ENCODE peak calls at places on chromosomes 4 and X, in five cellular contexts. C, J, V, B and Y are unnamed samples.

GRCh38 chr4:186032259-186032658 is 36.7 kb upstream of the TLR3 start:
- DNase-seq in C (peak; percentile 17), J (no peak), V (no peak), B (no peak), Y (no peak)

GRCh38 chr4:14916554-14917304 is 85.6 kb upstream of the CPEB2 start:
- DNase-seq in C (no peak), J (peak; percentile 83), V (no peak), B (peak; percentile 60), Y (no peak)

GRCh38 chr4:161320377-161320776 is 843.4 kb downstream of the FSTL5 start:
- DNase-seq in C (peak; percentile 37), J (no peak), V (peak; percentile 11), B (peak; percentile 4), Y (no peak)

GRCh38 chrX:153934473-153935325 is at the start of gene NAA10:
- DNase-seq in C (peak; percentile 75), J (no peak), V (peak; percentile 81), B (peak; percentile 56), Y (no peak)

GRCh38 chr4:42425146-42426065 is 28.1 kb downstream of the SHISA3 start:
- DNase-seq in C (no peak), J (no peak), V (no peak), B (no peak), Y (no peak)

GRCh38 chr4:2251073-2251794 is 9.3 kb upstream of the HAUS3 start:
- DNase-seq in C (no peak), J (no peak), V (peak; percentile 11), B (no peak), Y (no peak)

GRCh38 chrX:27186671-27187070 is 276.5 kb downstream of the PPP4R3C start:
- DNase-seq in C (peak; percentile 30), J (peak; percentile 38), V (peak; percentile 19), B (peak; percentile 51), Y (no peak)

GRCh38 chrX:26918633-26919032 is 544.5 kb downstream of the PPP4R3C start:
- DNase-seq in C (peak; percentile 15), J (peak; percentile 63), V (no peak), B (peak; percentile 14), Y (no peak)

GRCh38 chr4:56691425-56691824 is 10.3 kb upstream of the HOPX start:
- DNase-seq in C (no peak), J (no peak), V (no peak), B (no peak), Y (no peak)

GRCh38 chrX:124242160-124242559 is 90.3 kb upstream of the TEX13D start:
- DNase-seq in C (no peak), J (no peak), V (no peak), B (no peak), Y (no peak)

GRCh38 chr4:28357985-28358384 is 1497.3 kb downstream of the STIM2 start:
- DNase-seq in C (no peak), J (no peak), V (no peak), B (peak; percentile 37), Y (peak; percentile 11)

GRCh38 chr4:80286451-80286850 is 20.0 kb downstream of the FGF5 start:
- DNase-seq in C (no peak), J (no peak), V (no peak), B (no peak), Y (no peak)

GRCh38 chrX:15854080-15854655 is 445 bp downstream of the AP1S2 start:
- DNase-seq in C (peak; percentile 55), J (no peak), V (peak; percentile 46), B (peak; percentile 2), Y (no peak)

GRCh38 chr4:30837131-30837539 is 117.0 kb downstream of the PCDH7 start:
- DNase-seq in C (no peak), J (no peak), V (no peak), B (no peak), Y (no peak)

GRCh38 chr4:66791686-66792085 is 753.6 kb downstream of the CENPC start:
- DNase-seq in C (no peak), J (no peak), V (no peak), B (no peak), Y (no peak)

GRCh38 chr4:3254302-3255131 is 5.6 kb downstream of the MSANTD1 start:
- DNase-seq in C (no peak), J (no peak), V (no peak), B (no peak), Y (no peak)

GRCh38 chr4:1082215-1083182 is 30.9 kb downstream of the RNF212 start:
- DNase-seq in C (no peak), J (peak; percentile 44), V (peak; percentile 94), B (peak; percentile 81), Y (peak; percentile 53)

GRCh38 chrX:23904096-23904495 is 3.6 kb downstream of the APOO start:
- DNase-seq in C (no peak), J (peak; percentile 42), V (no peak), B (no peak), Y (no peak)

GRCh38 chr4:22237155-22237751 is 278.6 kb downstream of the ADGRA3 start:
- DNase-seq in C (no peak), J (no peak), V (peak; percentile 21), B (peak; percentile 4), Y (no peak)

GRCh38 chrX:109299091-109299490 is 182.8 kb downstream of the GUCY2F start:
- DNase-seq in C (no peak), J (no peak), V (no peak), B (no peak), Y (no peak)

GRCh38 chr4:152166567-152166966 is 369.3 kb downstream of the FBXW7 start:
- DNase-seq in C (no peak), J (peak; percentile 5), V (no peak), B (peak; percentile 9), Y (no peak)

GRCh38 chrX:130539721-130540321 is 138.0 kb downstream of the RBMX2 start:
- DNase-seq in C (peak; percentile 50), J (peak; percentile 35), V (peak; percentile 51), B (peak; percentile 61), Y (no peak)

GRCh38 chrX:82589410-82589809 is 918.7 kb upstream of the POU3F4 start:
- DNase-seq in C (no peak), J (peak; percentile 8), V (no peak), B (peak; percentile 37), Y (no peak)

GRCh38 chr4:78517050-78517652 is 34.4 kb upstream of the ANXA3 start:
- DNase-seq in C (peak; percentile 27), J (no peak), V (no peak), B (peak; percentile 62), Y (no peak)

GRCh38 chrX:136130931-136131843 is 16.1 kb upstream of the FHL1 start:
- DNase-seq in C (peak; percentile 14), J (peak; percentile 79), V (no peak), B (peak; percentile 80), Y (peak; percentile 82)

GRCh38 chrX:94645727-94646126 is 971.7 kb downstream of the FAM133A start:
- DNase-seq in C (no peak), J (no peak), V (no peak), B (no peak), Y (no peak)

GRCh38 chr4:57550143-57550542 is 440.0 kb upstream of the IGFBP7 start:
- DNase-seq in C (no peak), J (no peak), V (peak; percentile 11), B (no peak), Y (no peak)

GRCh38 chr4:151690884-151691283 is 69.9 kb downstream of the GATB start:
- DNase-seq in C (no peak), J (no peak), V (no peak), B (peak; percentile 28), Y (peak; percentile 33)

GRCh38 chr4:34720563-34720962 is 1523.8 kb downstream of the ARAP2 start:
- DNase-seq in C (peak; percentile 10), J (no peak), V (no peak), B (peak; percentile 77), Y (peak; percentile 21)

GRCh38 chr4:24664956-24665355 is 80.6 kb upstream of the DHX15 start:
- DNase-seq in C (no peak), J (no peak), V (no peak), B (peak; percentile 67), Y (peak; percentile 38)

GRCh38 chr4:5839751-5840674 is 52.9 kb downstream of the CRMP1 start:
- DNase-seq in C (no peak), J (no peak), V (no peak), B (peak; percentile 47), Y (no peak)

GRCh38 chr4:4541661-4542570 is at the start of gene STX18:
- DNase-seq in C (peak; percentile 90), J (peak; percentile 60), V (peak; percentile 89), B (peak; percentile 87), Y (peak; percentile 49)

GRCh38 chr4:35151816-35152572 is 1092.3 kb downstream of the ARAP2 start:
- DNase-seq in C (peak; percentile 3), J (no peak), V (no peak), B (no peak), Y (no peak)

DNA sequence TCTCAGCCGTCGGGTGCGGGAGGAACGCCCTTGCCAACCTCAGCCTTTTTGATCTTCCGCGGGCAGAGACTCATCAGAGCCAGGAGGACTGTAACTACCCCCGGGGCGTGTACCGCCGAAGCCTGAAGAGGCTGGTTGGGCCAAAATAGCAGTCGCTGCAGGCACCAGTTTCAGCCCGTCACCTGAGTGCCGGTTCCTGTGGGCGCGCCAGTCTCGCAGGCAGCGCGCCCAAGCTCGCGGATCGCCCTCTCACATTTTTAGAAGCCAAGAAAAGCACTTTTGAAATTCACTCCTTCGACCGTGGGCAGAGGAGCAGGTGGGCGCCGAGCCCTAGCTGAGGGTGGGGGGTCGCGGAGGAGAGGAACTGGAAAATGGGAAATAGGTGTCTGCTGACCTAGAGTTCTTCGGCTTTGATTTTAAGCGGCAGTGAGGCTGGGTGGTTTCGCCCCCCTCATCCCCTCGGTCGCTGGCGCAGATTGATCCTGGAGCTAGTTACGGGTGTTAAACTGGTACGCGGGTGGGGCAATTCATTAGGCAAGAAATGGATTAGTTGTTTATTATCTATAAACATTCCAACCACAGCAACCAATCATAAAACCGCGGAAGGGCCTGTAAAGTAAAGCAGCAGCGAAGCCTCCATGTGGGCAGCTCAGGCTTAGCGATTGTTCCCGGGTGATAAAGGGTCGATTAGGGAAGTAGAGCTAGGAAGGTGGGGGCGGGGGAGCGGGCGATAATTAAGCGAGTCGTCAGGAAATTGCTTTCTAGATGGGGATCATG is 69.2 kb downstream of the FBXO8 start:
- DNase-seq in C (no peak), J (no peak), V (no peak), B (peak; percentile 18), Y (no peak)
- H3K4me3 ChIP-seq in C (no peak overlapping the region), J (no peak overlapping the region), V (no peak overlapping the region), B (no peak overlapping the region), Y (peak overlapping the region; percentile 9)

DNA sequence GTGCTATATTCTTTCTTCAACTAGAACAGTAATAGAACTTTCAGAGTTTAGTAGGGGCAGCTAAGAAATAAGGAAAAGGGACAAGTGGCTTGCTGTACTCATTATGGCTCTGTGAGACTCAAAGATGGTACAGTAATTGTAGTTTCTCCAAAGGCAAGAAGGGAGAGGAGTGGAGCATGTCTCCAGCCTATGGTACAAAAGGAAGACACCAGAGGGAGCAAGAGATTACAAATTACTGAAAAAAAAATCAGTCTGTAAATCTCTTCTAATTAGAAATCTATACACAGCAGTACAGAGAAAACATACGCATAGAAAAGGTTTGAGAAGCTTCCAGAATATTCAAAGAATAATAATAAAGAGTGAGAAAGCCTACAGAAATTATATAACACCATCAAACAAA is 61.4 kb downstream of the KLHL4 start:
- DNase-seq in C (no peak), J (no peak), V (no peak), B (peak; percentile 21), Y (no peak)
- TF ChIP-seq CTCF in C (no peak), J (peak; percentile 33), V (no peak), B (no peak), Y (no peak)

GRCh38 chrX:20263474-20263873 is 3.2 kb downstream of the RPS6KA3 start:
- DNase-seq in C (peak; percentile 28), J (peak; percentile 55), V (no peak), B (peak; percentile 47), Y (no peak)
- H3K4me3 ChIP-seq in C (peak overlapping the region; percentile 97), J (no peak overlapping the region), V (no peak overlapping the region), B (no peak overlapping the region), Y (no peak overlapping the region)

GRCh38 chr4:32462944-32463343 is 1742.8 kb downstream of the PCDH7 start:
- DNase-seq in C (peak; percentile 52), J (peak; percentile 12), V (no peak), B (peak; percentile 45), Y (no peak)
- TF ChIP-seq CTCF in C (peak; percentile 84), J (peak; percentile 63), V (no peak), B (no peak), Y (peak; percentile 37)

GRCh38 chr4:113975578-113975977 is 3.9 kb downstream of the ARSJ start:
- DNase-seq in C (no peak), J (no peak), V (no peak), B (no peak), Y (no peak)
- H3K4me3 ChIP-seq in C (no peak overlapping the region), J (peak overlapping the region; percentile 25), V (no peak overlapping the region), B (peak overlapping the region; percentile 62), Y (peak overlapping the region; percentile 28)